ENCODE peak calls at places on chromosomes 7 and 10, in ten cellular contexts. One of them, this sample, is unnamed.

GRCh38 chr7:43692582-43693373 is 36.5 kb downstream of the COA1 start:
- DNase-seq in A549: peak
- DNase-seq in amniotic stem cell: no peak
- DNase-seq in stimulated activated naive B cell treated with anti-CD40 and anti-IgM and Interleukin-4, amounts not matched to agents 10 μg/mL and 1 μg/mL and 100 μg/mL, for 72 hours: no peak
- DNase-seq in endodermal cell: no peak
- DNase-seq in NCI-H345: no peak
- DNase-seq in endothelial cell: no peak
- DNase-seq in AG10803: no peak
- DNase-seq in lower leg skin: no peak
- DNase-seq in HepG2: no peak
- DNase-seq in this sample: no peak

GRCh38 chr7:153012203-153012602 is 252.7 kb downstream of the ACTR3B start:
- DNase-seq in A549: no peak
- DNase-seq in amniotic stem cell: no peak
- DNase-seq in stimulated activated naive B cell treated with anti-CD40 and anti-IgM and Interleukin-4, amounts not matched to agents 10 μg/mL and 1 μg/mL and 100 μg/mL, for 72 hours: no peak
- DNase-seq in endodermal cell: no peak
- DNase-seq in NCI-H345: no peak
- DNase-seq in endothelial cell: no peak
- DNase-seq in AG10803: no peak
- DNase-seq in lower leg skin: no peak
- DNase-seq in HepG2: no peak
- DNase-seq in this sample: no peak

GRCh38 chr10:96978621-96979154 is 146.6 kb downstream of the LCOR start:
- DNase-seq in A549: no peak
- DNase-seq in amniotic stem cell: no peak
- DNase-seq in stimulated activated naive B cell treated with anti-CD40 and anti-IgM and Interleukin-4, amounts not matched to agents 10 μg/mL and 1 μg/mL and 100 μg/mL, for 72 hours: no peak
- DNase-seq in endodermal cell: no peak
- DNase-seq in NCI-H345: no peak
- DNase-seq in endothelial cell: no peak
- DNase-seq in AG10803: no peak
- DNase-seq in lower leg skin: no peak
- DNase-seq in HepG2: no peak
- DNase-seq in this sample: no peak

GRCh38 chr10:9342865-9343450 is 1288.5 kb downstream of the GATA3 start:
- DNase-seq in A549: peak
- DNase-seq in amniotic stem cell: no peak
- DNase-seq in stimulated activated naive B cell treated with anti-CD40 and anti-IgM and Interleukin-4, amounts not matched to agents 10 μg/mL and 1 μg/mL and 100 μg/mL, for 72 hours: no peak
- DNase-seq in endodermal cell: no peak
- DNase-seq in NCI-H345: peak
- DNase-seq in endothelial cell: no peak
- DNase-seq in AG10803: peak
- DNase-seq in lower leg skin: no peak
- DNase-seq in HepG2: peak
- DNase-seq in this sample: peak

GRCh38 chr10:31146496-31147219 is 115.0 kb upstream of the ZNF438 start:
- DNase-seq in A549: peak
- DNase-seq in amniotic stem cell: no peak
- DNase-seq in stimulated activated naive B cell treated with anti-CD40 and anti-IgM and Interleukin-4, amounts not matched to agents 10 μg/mL and 1 μg/mL and 100 μg/mL, for 72 hours: no peak
- DNase-seq in endodermal cell: no peak
- DNase-seq in NCI-H345: no peak
- DNase-seq in endothelial cell: no peak
- DNase-seq in AG10803: peak
- DNase-seq in lower leg skin: no peak
- DNase-seq in HepG2: no peak
- DNase-seq in this sample: no peak

GRCh38 chr7:155166108-155166507 is 96.0 kb downstream of the HTR5A start:
- DNase-seq in A549: no peak
- DNase-seq in amniotic stem cell: no peak
- DNase-seq in stimulated activated naive B cell treated with anti-CD40 and anti-IgM and Interleukin-4, amounts not matched to agents 10 μg/mL and 1 μg/mL and 100 μg/mL, for 72 hours: no peak
- DNase-seq in endodermal cell: no peak
- DNase-seq in NCI-H345: peak
- DNase-seq in endothelial cell: no peak
- DNase-seq in AG10803: no peak
- DNase-seq in lower leg skin: no peak
- DNase-seq in HepG2: no peak
- DNase-seq in this sample: no peak

GRCh38 chr7:121081327-121081936 is 92.9 kb downstream of the CPED1 start:
- DNase-seq in A549: peak
- DNase-seq in amniotic stem cell: peak
- DNase-seq in stimulated activated naive B cell treated with anti-CD40 and anti-IgM and Interleukin-4, amounts not matched to agents 10 μg/mL and 1 μg/mL and 100 μg/mL, for 72 hours: no peak
- DNase-seq in endodermal cell: no peak
- DNase-seq in NCI-H345: peak
- DNase-seq in endothelial cell: no peak
- DNase-seq in AG10803: peak
- DNase-seq in lower leg skin: no peak
- DNase-seq in HepG2: peak
- DNase-seq in this sample: peak

GRCh38 chr10:47062801-47063200 is 151.6 kb downstream of the PTPN20 start:
- DNase-seq in A549: no peak
- DNase-seq in amniotic stem cell: no peak
- DNase-seq in stimulated activated naive B cell treated with anti-CD40 and anti-IgM and Interleukin-4, amounts not matched to agents 10 μg/mL and 1 μg/mL and 100 μg/mL, for 72 hours: no peak
- DNase-seq in endodermal cell: peak
- DNase-seq in NCI-H345: no peak
- DNase-seq in endothelial cell: no peak
- DNase-seq in AG10803: peak
- DNase-seq in lower leg skin: no peak
- DNase-seq in HepG2: no peak
- DNase-seq in this sample: peak

GRCh38 chr10:101393378-101393777 is 39.4 kb downstream of the BTRC start:
- DNase-seq in A549: no peak
- DNase-seq in amniotic stem cell: no peak
- DNase-seq in stimulated activated naive B cell treated with anti-CD40 and anti-IgM and Interleukin-4, amounts not matched to agents 10 μg/mL and 1 μg/mL and 100 μg/mL, for 72 hours: no peak
- DNase-seq in endodermal cell: no peak
- DNase-seq in NCI-H345: no peak
- DNase-seq in endothelial cell: no peak
- DNase-seq in AG10803: no peak
- DNase-seq in lower leg skin: no peak
- DNase-seq in HepG2: no peak
- DNase-seq in this sample: no peak

GRCh38 chr7:28802450-28802849 is 155.7 kb downstream of the TRIL start:
- DNase-seq in A549: no peak
- DNase-seq in amniotic stem cell: peak
- DNase-seq in stimulated activated naive B cell treated with anti-CD40 and anti-IgM and Interleukin-4, amounts not matched to agents 10 μg/mL and 1 μg/mL and 100 μg/mL, for 72 hours: no peak
- DNase-seq in endodermal cell: no peak
- DNase-seq in NCI-H345: no peak
- DNase-seq in endothelial cell: no peak
- DNase-seq in AG10803: peak
- DNase-seq in lower leg skin: no peak
- DNase-seq in HepG2: no peak
- DNase-seq in this sample: no peak

GRCh38 chr7:71308105-71308504 is 176.2 kb downstream of the GALNT17 start:
- DNase-seq in A549: no peak
- DNase-seq in amniotic stem cell: no peak
- DNase-seq in stimulated activated naive B cell treated with anti-CD40 and anti-IgM and Interleukin-4, amounts not matched to agents 10 μg/mL and 1 μg/mL and 100 μg/mL, for 72 hours: no peak
- DNase-seq in endodermal cell: peak
- DNase-seq in NCI-H345: no peak
- DNase-seq in endothelial cell: no peak
- DNase-seq in AG10803: peak
- DNase-seq in lower leg skin: no peak
- DNase-seq in HepG2: no peak
- DNase-seq in this sample: no peak

GRCh38 chr10:78976825-78977760 is 91.7 kb upstream of the ZMIZ1 start:
- DNase-seq in A549: no peak
- DNase-seq in amniotic stem cell: no peak
- DNase-seq in stimulated activated naive B cell treated with anti-CD40 and anti-IgM and Interleukin-4, amounts not matched to agents 10 μg/mL and 1 μg/mL and 100 μg/mL, for 72 hours: no peak
- DNase-seq in endodermal cell: no peak
- DNase-seq in NCI-H345: no peak
- DNase-seq in endothelial cell: no peak
- DNase-seq in AG10803: no peak
- DNase-seq in lower leg skin: no peak
- DNase-seq in HepG2: peak
- DNase-seq in this sample: no peak

GRCh38 chr7:37234334-37234733 is 214.3 kb downstream of the ELMO1 start:
- DNase-seq in A549: no peak
- DNase-seq in amniotic stem cell: no peak
- DNase-seq in stimulated activated naive B cell treated with anti-CD40 and anti-IgM and Interleukin-4, amounts not matched to agents 10 μg/mL and 1 μg/mL and 100 μg/mL, for 72 hours: no peak
- DNase-seq in endodermal cell: peak
- DNase-seq in NCI-H345: no peak
- DNase-seq in endothelial cell: no peak
- DNase-seq in AG10803: no peak
- DNase-seq in lower leg skin: no peak
- DNase-seq in HepG2: no peak
- DNase-seq in this sample: peak

GRCh38 chr10:102975483-102976057 is 57.5 kb downstream of the CNNM2 start:
- DNase-seq in A549: no peak
- DNase-seq in amniotic stem cell: no peak
- DNase-seq in stimulated activated naive B cell treated with anti-CD40 and anti-IgM and Interleukin-4, amounts not matched to agents 10 μg/mL and 1 μg/mL and 100 μg/mL, for 72 hours: no peak
- DNase-seq in endodermal cell: no peak
- DNase-seq in NCI-H345: no peak
- DNase-seq in endothelial cell: no peak
- DNase-seq in AG10803: peak
- DNase-seq in lower leg skin: no peak
- DNase-seq in HepG2: no peak
- DNase-seq in this sample: no peak

GRCh38 chr7:158695726-158696452 is 8.7 kb downstream of the NCAPG2 start:
- DNase-seq in A549: peak
- DNase-seq in amniotic stem cell: peak
- DNase-seq in stimulated activated naive B cell treated with anti-CD40 and anti-IgM and Interleukin-4, amounts not matched to agents 10 μg/mL and 1 μg/mL and 100 μg/mL, for 72 hours: no peak
- DNase-seq in endodermal cell: peak
- DNase-seq in NCI-H345: peak
- DNase-seq in endothelial cell: peak
- DNase-seq in AG10803: peak
- DNase-seq in lower leg skin: peak
- DNase-seq in HepG2: peak
- DNase-seq in this sample: peak

GRCh38 chr10:102791754-102792153 is 45.5 kb downstream of the CYP17A1 start:
- DNase-seq in A549: no peak
- DNase-seq in amniotic stem cell: no peak
- DNase-seq in stimulated activated naive B cell treated with anti-CD40 and anti-IgM and Interleukin-4, amounts not matched to agents 10 μg/mL and 1 μg/mL and 100 μg/mL, for 72 hours: no peak
- DNase-seq in endodermal cell: no peak
- DNase-seq in NCI-H345: no peak
- DNase-seq in endothelial cell: no peak
- DNase-seq in AG10803: peak
- DNase-seq in lower leg skin: no peak
- DNase-seq in HepG2: no peak
- DNase-seq in this sample: no peak

GRCh38 chr10:70404036-70404905 is at the start of gene EIF4EBP2:
- DNase-seq in A549: peak
- DNase-seq in amniotic stem cell: peak
- DNase-seq in stimulated activated naive B cell treated with anti-CD40 and anti-IgM and Interleukin-4, amounts not matched to agents 10 μg/mL and 1 μg/mL and 100 μg/mL, for 72 hours: peak
- DNase-seq in endodermal cell: peak
- DNase-seq in NCI-H345: peak
- DNase-seq in endothelial cell: peak
- DNase-seq in AG10803: peak
- DNase-seq in lower leg skin: peak
- DNase-seq in HepG2: peak
- DNase-seq in this sample: peak

GRCh38 chr10:28991326-28991725 is 297.5 kb upstream of the LYZL1 start:
- DNase-seq in A549: peak
- DNase-seq in amniotic stem cell: peak
- DNase-seq in stimulated activated naive B cell treated with anti-CD40 and anti-IgM and Interleukin-4, amounts not matched to agents 10 μg/mL and 1 μg/mL and 100 μg/mL, for 72 hours: no peak
- DNase-seq in endodermal cell: peak
- DNase-seq in NCI-H345: peak
- DNase-seq in endothelial cell: no peak
- DNase-seq in AG10803: peak
- DNase-seq in lower leg skin: peak
- DNase-seq in HepG2: peak
- DNase-seq in this sample: no peak